ENCODE peak calls at places on chromosomes 2 and 18, in seven cellular contexts. Z is mesendoderm, F is psoas muscle, L is right cardiac atrium, D is mucosa of descending colon, I is endodermal cell, W is tibial artery. E is an unnamed sample. For H3K4me1, the result is how much of the 10 kb centered on the place peaks cover.

GRCh38 chr18:49980869-49981268 is 167.5 kb upstream of the ACAA2 start:
- DNase-seq in D (no peak), L (no peak), W (no peak), F (no peak), Z (no peak), I (no peak), E (no peak)

GRCh38 chr2:69615078-69615630 is 28.4 kb downstream of the AAK1 start:
- DNase-seq in Z (no peak), D (no peak), F (no peak), I (no peak), W (no peak), L (no peak), E (no peak)

GRCh38 chr18:26290388-26290787 is 64.1 kb downstream of the TAF4B start:
- DNase-seq in F (no peak), L (no peak), D (no peak), Z (no peak), I (no peak), W (no peak), E (no peak)

GRCh38 chr2:181649436-181649979 is 7.4 kb downstream of the CERKL start:
- DNase-seq in Z (no peak), D (no peak), I (no peak), L (no peak), F (no peak), W (no peak), E (no peak)

GRCh38 chr2:51812138-51812866 is 780.4 kb upstream of the NRXN1 start:
- DNase-seq in Z (no peak), F (no peak), L (no peak), I (no peak), W (no peak), D (no peak), E (no peak)

GRCh38 chr18:9065864-9066263 is 36.6 kb upstream of the NDUFV2 start:
- DNase-seq in I (peak), D (no peak), L (no peak), F (no peak), Z (no peak), W (no peak), E (no peak)

GRCh38 chr18:38709122-38709521 is 1143.5 kb upstream of the CELF4 start:
- DNase-seq in Z (no peak), L (no peak), F (no peak), D (no peak), I (no peak), W (no peak), E (no peak)

GRCh38 chr2:73856214-73856613 is 27.5 kb downstream of the STAMBP start:
- DNase-seq in W (no peak), L (no peak), I (no peak), F (no peak), Z (no peak), D (no peak), E (no peak)

GRCh38 chr2:7403092-7403775 is 486.0 kb downstream of the RNF144A start:
- DNase-seq in D (no peak), F (no peak), Z (no peak), I (no peak), L (no peak), W (no peak), E (no peak)

GRCh38 chr18:46950064-46950656 is 32.8 kb downstream of the KATNAL2 start:
- DNase-seq in I (no peak), D (no peak), L (no peak), Z (peak), W (no peak), F (no peak), E (no peak)

GRCh38 chr2:201618744-201619654 is 24.3 kb downstream of the TMEM237 start:
- DNase-seq in W (peak), D (peak), L (peak), F (peak), Z (no peak), I (peak), E (peak)

GRCh38 chr2:60794271-60794863 is 38.3 kb downstream of the PAPOLG start:
- DNase-seq in Z (peak), I (no peak), D (no peak), F (no peak), L (no peak), W (no peak), E (no peak)

GRCh38 chr2:58064136-58064535 is 17.5 kb downstream of the VRK2 start:
- DNase-seq in I (no peak), L (no peak), F (no peak), Z (no peak), W (no peak), D (no peak), E (no peak)

GRCh38 chr2:174781996-174782395 is 17.7 kb upstream of the CHRNA1 start:
- DNase-seq in I (no peak), W (no peak), D (no peak), L (peak), Z (no peak), F (no peak), E (no peak)

GRCh38 chr18:23143059-23143831 is 8.0 kb downstream of the CABLES1 start:
- DNase-seq in I (no peak), Z (peak), L (peak), W (peak), F (peak), D (peak), E (no peak)

GRCh38 chr18:33757037-33757436 is 179.0 kb downstream of the ASXL3 start:
- DNase-seq in Z (no peak), F (no peak), D (no peak), L (no peak), I (no peak), W (no peak), E (no peak)

GRCh38 chr2:18926633-18927524 is 337.5 kb upstream of the NT5C1B start:
- DNase-seq in L (no peak), Z (no peak), I (no peak), D (no peak), W (no peak), F (no peak), E (no peak)

GRCh38 chr2:168757223-168757622 is 45.2 kb upstream of the NOSTRIN start:
- DNase-seq in F (no peak), D (no peak), L (no peak), W (no peak), I (no peak), Z (peak), E (no peak)

GRCh38 chr2:237669129-237669627 is 41.8 kb downstream of the LRRFIP1 start:
- DNase-seq in Z (no peak), W (no peak), I (no peak), L (no peak), D (no peak), F (no peak), E (no peak)

GRCh38 chr2:69099541-69099940 is 86.6 kb downstream of the ANTXR1 start:
- DNase-seq in I (no peak), D (no peak), Z (no peak), L (no peak), W (no peak), F (no peak), E (no peak)

GRCh38 chr2:203748331-203749126 is 42.1 kb downstream of the CD28 start:
- DNase-seq in Z (no peak), W (no peak), I (no peak), D (no peak), L (no peak), F (no peak), E (no peak)

GRCh38 chr2:203743441-203743932 is 37.0 kb downstream of the CD28 start:
- DNase-seq in L (no peak), F (peak), W (peak), I (no peak), D (no peak), Z (no peak), E (no peak)

GRCh38 chr2:203744091-203744490 is 37.7 kb downstream of the CD28 start:
- DNase-seq in Z (no peak), W (no peak), D (no peak), I (no peak), F (no peak), L (no peak), E (no peak)

GRCh38 chr2:203741566-203741965 is 35.1 kb downstream of the CD28 start:
- DNase-seq in W (no peak), D (no peak), L (no peak), Z (no peak), I (no peak), F (no peak), E (no peak)

GRCh38 chr2:203745267-203745666 is 38.8 kb downstream of the CD28 start:
- DNase-seq in F (no peak), W (no peak), L (no peak), Z (no peak), I (no peak), D (no peak), E (no peak)
- H3K4me1 ChIP-seq in F (under half), W (under half), L (under half), Z (under half), I (under half), D (under half), E (under half)

GRCh38 chr2:48362515-48362914 is 167.4 kb upstream of the STON1 start:
- DNase-seq in D (no peak), F (no peak), L (no peak), W (no peak), I (no peak), Z (peak), E (no peak)
- H3K4me3 ChIP-seq in D (no peak), F (no peak), L (no peak), W (no peak), I (no peak), Z (no peak), E (no peak)

DNA sequence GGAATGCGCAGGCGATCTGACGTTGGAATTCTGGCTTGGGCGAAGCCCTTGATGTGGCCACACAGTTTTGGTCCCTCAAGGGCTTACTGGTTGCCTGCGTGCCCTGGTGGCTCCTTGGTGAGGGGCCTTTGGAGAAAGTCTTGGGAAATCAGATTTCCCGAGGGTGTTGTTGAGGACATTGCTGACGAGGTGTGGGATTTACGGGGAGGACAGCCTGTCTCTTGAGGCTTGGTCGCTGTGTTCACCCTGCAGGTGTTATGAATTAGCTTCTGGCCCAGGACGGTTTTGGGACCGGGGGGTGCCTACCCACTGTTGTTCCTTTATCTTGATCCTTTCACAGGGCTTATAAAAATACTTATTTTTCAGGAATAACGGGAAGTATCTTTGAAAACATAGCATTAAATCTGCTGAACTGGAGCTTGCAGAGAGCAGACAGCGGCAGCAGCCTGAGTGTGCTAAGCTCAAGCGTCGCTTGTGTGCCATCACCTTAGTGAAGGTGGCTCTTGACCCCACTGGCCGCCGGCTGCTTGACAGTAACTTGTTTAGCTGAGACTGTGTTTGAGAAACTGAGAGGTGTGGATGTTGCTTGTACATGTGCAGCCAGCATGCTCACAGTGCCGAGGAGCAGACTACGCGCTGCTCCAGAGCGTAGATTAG is 4.2 kb downstream of the CTDP1 start:
- DNase-seq in W (no peak), Z (no peak), F (no peak), L (no peak), I (peak), D (no peak), E (no peak)
- H3K4me1 ChIP-seq in W (under half), Z (under half), F (under half), L (under half), I (under half), D (under half), E (under half)

DNA sequence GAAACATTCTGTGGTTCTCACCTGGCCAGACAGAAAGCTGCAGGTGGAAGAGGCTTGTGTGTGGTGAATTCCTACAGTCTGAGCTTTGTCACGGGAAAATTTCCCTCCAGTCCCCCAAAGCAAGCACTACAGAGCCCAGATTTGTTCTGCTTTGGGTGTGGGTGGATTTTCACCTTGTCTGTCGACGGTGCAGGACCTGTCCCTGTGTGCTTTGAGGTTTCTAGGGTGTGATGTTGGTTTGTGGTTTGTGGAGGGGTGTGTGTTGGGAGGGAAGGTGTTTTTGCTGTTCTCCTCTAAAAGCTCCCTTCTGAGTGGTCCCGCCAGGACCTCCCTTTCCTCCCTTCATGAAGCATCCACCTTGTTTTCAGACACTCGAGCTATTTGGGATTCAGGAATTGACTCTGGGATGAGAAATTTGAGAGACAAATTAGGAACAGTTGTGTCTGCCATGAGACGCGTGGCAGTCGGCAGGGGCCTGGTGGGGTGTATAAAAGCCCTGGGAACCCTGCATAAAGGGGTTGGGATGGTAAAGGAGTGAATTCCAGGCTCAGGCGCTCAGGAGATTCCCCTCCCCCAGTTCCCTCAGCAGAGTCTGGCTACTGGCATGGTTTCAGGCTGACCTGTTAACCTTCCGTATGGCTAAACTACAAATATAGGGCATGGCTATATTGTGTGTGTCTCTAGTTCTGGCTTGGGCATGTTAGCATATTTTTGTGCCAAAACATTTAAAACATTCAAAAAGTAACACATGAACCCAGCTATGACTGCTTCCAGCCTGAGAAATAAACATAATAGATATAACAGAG is 65.5 kb downstream of the DGKD start:
- DNase-seq in I (no peak), W (no peak), F (no peak), D (no peak), Z (peak), L (peak), E (no peak)
- H3K4me3 ChIP-seq in I (no peak), W (peak), F (peak), D (no peak), Z (no peak), L (peak), E (no peak)

DNA sequence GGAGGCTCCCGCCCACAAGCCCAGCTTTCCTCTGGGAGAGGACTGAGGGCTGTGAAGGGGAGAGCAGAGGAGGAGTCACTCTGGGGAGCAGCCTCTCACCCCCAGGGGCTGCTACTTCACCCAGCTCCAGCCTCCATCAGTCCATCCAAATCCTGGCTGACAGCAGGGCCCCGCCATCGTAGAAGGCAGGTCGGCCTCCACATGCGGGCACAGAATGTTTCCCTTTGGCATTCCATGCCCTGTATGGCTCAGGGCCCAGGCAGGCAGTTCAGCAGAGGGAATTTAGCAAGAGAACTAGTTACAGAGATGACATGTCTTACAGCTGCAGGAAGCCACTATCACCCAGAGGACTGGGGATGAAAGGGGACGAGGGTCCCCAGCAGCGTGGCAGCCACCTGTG is 6.4 kb upstream of the ODC1 start:
- DNase-seq in W (no peak), F (no peak), I (no peak), Z (no peak), D (no peak), L (peak), E (peak)
- H3K4me1 ChIP-seq in W (under half), F (under half), I (under half), Z (under half), D (under half), L (under half), E (under half)

GRCh38 chr2:120904825-120905224 is 169.2 kb downstream of the GLI2 start:
- DNase-seq in L (peak), F (no peak), D (no peak), I (no peak), W (no peak), Z (no peak), E (no peak)
- H3K4me3 ChIP-seq in L (no peak), F (no peak), D (no peak), I (no peak), W (no peak), Z (no peak), E (no peak)

DNA sequence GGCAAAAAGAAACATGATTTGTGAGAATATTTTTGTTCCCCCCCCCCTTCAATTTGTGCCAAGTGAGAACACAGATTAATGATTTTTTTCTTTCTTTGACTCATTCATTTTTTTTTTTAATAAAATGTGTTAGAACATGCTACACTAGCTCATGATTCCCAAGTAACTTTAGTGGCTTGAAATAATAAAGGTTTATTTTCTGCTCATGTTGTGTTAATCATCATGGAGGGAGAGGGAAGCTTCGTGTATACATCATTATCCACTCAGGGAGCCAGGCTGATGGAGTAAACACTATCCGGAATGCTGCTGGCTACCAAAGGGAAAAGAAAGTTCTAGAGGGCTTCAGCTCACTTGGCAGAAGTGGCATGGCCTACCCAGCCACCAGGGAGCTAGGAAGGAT is 40.6 kb downstream of the PHLPP1 start:
- DNase-seq in F (no peak), L (no peak), W (no peak), Z (no peak), D (no peak), I (no peak), E (no peak)
- H3K4me1 ChIP-seq in F (under half), L (under half), W (under half), Z (under half), D (under half), I (under half), E (under half)

E was measured in sigmoid colon.